ENCODE peak calls at places on chromosomes 4 and X, in four cellular contexts. N is IMR-90, C is K562, H is HepG2. S is an unnamed sample.

GRCh38 chr4:37767546-37767945 is 58.9 kb upstream of the PGM2 start:
- DNase-seq in C (no peak), H (peak), N (peak), S (no peak)

GRCh38 chr4:66562276-66562806 is 892.1 kb upstream of the EPHA5 start:
- DNase-seq in H (no peak), C (no peak), N (no peak), S (no peak)

GRCh38 chr4:17814140-17814539 is 3.4 kb downstream of the NCAPG start:
- DNase-seq in C (no peak), N (peak), H (no peak), S (no peak)

GRCh38 chr4:112060212-112060611 is 85.0 kb upstream of the FAM241A start:
- DNase-seq in N (peak), C (peak), H (peak), S (no peak)

GRCh38 chr4:180949825-180950224 is 1293.4 kb upstream of the TENM3 start:
- DNase-seq in H (no peak), N (no peak), C (no peak), S (no peak)

GRCh38 chrX:103404225-103405008 is 28.1 kb downstream of the BEX3 start:
- DNase-seq in C (peak), H (peak), N (peak), S (peak)

GRCh38 chr4:145234086-145234694 is 53.8 kb upstream of the OTUD4 start:
- DNase-seq in H (peak), C (peak), N (peak), S (peak)

GRCh38 chr4:158055668-158056067 is 117.2 kb downstream of the GASK1B start:
- DNase-seq in C (no peak), N (no peak), H (no peak), S (no peak)

GRCh38 chrX:48854898-48855297 is 19.5 kb upstream of the PCSK1N start:
- DNase-seq in H (peak), C (no peak), N (no peak), S (no peak)

GRCh38 chr4:7103031-7103598 is 35.3 kb upstream of the GRPEL1 start:
- DNase-seq in H (peak), N (peak), C (peak), S (peak)

GRCh38 chrX:134365923-134366322 is 94.0 kb upstream of the HPRT1 start:
- DNase-seq in N (no peak), H (no peak), C (peak), S (no peak)

GRCh38 chr4:53459548-53459947 is 82.1 kb downstream of the FIP1L1 start:
- DNase-seq in H (peak), C (no peak), N (peak), S (no peak)

GRCh38 chr4:91127891-91128290 is 1000.7 kb downstream of the CCSER1 start:
- DNase-seq in C (no peak), N (no peak), H (no peak), S (no peak)

GRCh38 chr4:162865102-162865501 is 301.6 kb downstream of the NAF1 start:
- DNase-seq in C (no peak), H (no peak), N (no peak), S (no peak)

GRCh38 chr4:102343964-102344519 is 1.2 kb downstream of the SLC39A8 start:
- DNase-seq in H (no peak), C (peak), N (peak), S (peak)

GRCh38 chr4:176778063-176778462 is 14.7 kb downstream of the VEGFC start:
- DNase-seq in C (no peak), H (no peak), N (peak), S (no peak)

GRCh38 chrX:100673397-100673953 is 29.5 kb downstream of the SRPX2 start:
- DNase-seq in H (no peak), N (peak), C (no peak), S (no peak)

GRCh38 chrX:119482497-119483480 is 14.5 kb downstream of the SLC25A5 start:
- DNase-seq in N (peak), C (peak), H (no peak), S (no peak)

GRCh38 chrX:49247916-49248811 is 12.9 kb downstream of the CCDC22 start:
- DNase-seq in N (no peak), C (no peak), H (no peak), S (no peak)

GRCh38 chr4:145902522-145902921 is 36.1 kb downstream of the ZNF827 start:
- DNase-seq in H (no peak), C (no peak), N (no peak), S (no peak)

GRCh38 chr4:89539374-89539773 is 231.8 kb upstream of the GPRIN3 start:
- DNase-seq in C (no peak), H (no peak), N (peak), S (no peak)

GRCh38 chr4:66604192-66604591 is 933.9 kb upstream of the EPHA5 start:
- DNase-seq in N (no peak), C (no peak), H (no peak), S (no peak)

GRCh38 chrX:132226169-132226568 is 6.9 kb upstream of the RAP2C start:
- DNase-seq in H (no peak), N (peak), C (no peak), S (no peak)

GRCh38 chr4:142883433-142883832 is 37.3 kb upstream of the INPP4B start:
- DNase-seq in C (no peak), N (peak), H (no peak), S (no peak)

GRCh38 chr4:173478884-173479283 is 51.1 kb downstream of the HAND2 start:
- DNase-seq in H (no peak), N (no peak), C (no peak), S (no peak)

GRCh38 chrX:44105228-44105913 is 132.2 kb upstream of the NDP start:
- DNase-seq in C (no peak), H (no peak), N (no peak), S (no peak)

GRCh38 chrX:87732133-87732532 is 214.5 kb downstream of the KLHL4 start:
- DNase-seq in N (no peak), H (no peak), C (no peak), S (no peak)

GRCh38 chr4:157895205-157895604 is 277.6 kb downstream of the GASK1B start:
- DNase-seq in H (no peak), N (no peak), C (no peak), S (no peak)

GRCh38 chr4:139560396-139561084 is 4.5 kb upstream of the SETD7 start:
- DNase-seq in H (no peak), N (no peak), C (no peak), S (no peak)

GRCh38 chrX:144809025-144809424 is 438.3 kb upstream of the SPANXN1 start:
- DNase-seq in H (no peak), C (no peak), N (no peak), S (no peak)

DNA sequence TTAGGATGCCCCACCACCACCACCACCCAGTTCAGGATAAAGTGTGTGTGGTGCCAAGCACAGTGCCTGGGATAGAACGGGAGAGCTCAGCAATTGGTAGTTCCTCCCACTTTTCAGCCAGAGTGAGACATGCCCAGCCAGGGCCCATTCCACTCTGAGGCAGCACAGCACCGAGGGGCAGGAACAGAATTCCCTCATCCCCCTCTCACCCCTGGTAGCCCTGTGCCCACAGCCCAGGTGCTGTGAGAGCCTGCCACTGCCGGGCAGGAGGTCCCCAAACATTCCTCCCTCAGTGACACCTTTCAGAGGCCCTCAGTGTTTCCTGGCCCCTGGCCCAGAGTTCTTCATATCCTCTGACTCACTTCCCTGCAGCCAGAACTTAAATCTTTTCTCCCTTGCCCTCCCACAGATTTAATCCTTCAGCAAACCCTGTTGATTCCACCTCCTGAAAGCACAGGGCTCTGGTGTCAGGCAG is 8.1 kb downstream of the RIPPLY1 start:
- DNase-seq in C (no peak), H (peak), N (peak), S (no peak)
- TF ChIP-seq CEBPB in C (no peak), H (no peak), N (no peak), S (no peak)

DNA sequence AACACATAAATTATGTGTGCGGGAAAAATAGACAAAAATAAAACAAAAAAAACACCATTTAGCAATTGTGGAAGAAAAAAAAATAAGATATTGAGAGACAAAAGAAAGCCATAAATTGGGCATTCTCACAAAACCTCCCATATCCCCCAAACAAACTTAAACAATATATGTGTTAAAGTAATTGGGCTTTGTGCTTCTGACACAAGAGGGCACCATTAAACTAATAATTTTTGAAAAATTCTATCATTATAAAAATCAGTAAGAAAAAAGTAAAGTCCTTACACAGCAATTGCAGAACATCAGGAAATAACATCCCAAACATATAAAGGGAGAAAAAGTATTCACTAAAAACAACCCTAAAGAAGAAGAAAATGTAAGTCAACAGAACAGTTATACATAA is 880.7 kb downstream of the TECRL start:
- DNase-seq in C (no peak), N (no peak), H (no peak), S (no peak)
- TF ChIP-seq CEBPB in C (no peak), N (no peak), H (no peak), S (no peak)

GRCh38 chr4:152728343-152728742 is 48.5 kb upstream of the TMEM154 start:
- DNase-seq in C (no peak), H (no peak), N (no peak), S (no peak)
- TF ChIP-seq CEBPB in C (no peak), H (no peak), N (no peak), S (no peak)

DNA sequence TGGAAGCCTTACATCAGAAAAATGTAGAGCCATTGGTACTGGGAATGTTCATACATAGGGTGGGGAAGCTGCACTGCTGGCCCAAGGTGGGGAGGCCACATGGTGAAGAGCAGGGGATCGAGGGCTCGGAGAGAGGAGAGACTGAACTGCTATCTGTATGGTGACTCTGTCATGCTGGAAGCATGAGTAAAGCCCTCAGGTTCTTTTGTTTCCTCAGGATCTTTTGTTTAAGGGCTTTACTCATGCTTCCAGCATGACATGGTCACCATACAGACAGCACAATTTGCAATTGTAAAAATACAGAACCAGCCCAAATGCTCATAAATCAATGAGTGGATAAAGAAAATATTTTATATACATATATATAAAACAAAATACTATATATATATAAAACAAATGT is 78.4 kb downstream of the KLF8 start:
- DNase-seq in H (no peak), C (no peak), N (no peak), S (no peak)
- TF ChIP-seq CEBPB in H (no peak), C (no peak), N (no peak), S (no peak)

DNA sequence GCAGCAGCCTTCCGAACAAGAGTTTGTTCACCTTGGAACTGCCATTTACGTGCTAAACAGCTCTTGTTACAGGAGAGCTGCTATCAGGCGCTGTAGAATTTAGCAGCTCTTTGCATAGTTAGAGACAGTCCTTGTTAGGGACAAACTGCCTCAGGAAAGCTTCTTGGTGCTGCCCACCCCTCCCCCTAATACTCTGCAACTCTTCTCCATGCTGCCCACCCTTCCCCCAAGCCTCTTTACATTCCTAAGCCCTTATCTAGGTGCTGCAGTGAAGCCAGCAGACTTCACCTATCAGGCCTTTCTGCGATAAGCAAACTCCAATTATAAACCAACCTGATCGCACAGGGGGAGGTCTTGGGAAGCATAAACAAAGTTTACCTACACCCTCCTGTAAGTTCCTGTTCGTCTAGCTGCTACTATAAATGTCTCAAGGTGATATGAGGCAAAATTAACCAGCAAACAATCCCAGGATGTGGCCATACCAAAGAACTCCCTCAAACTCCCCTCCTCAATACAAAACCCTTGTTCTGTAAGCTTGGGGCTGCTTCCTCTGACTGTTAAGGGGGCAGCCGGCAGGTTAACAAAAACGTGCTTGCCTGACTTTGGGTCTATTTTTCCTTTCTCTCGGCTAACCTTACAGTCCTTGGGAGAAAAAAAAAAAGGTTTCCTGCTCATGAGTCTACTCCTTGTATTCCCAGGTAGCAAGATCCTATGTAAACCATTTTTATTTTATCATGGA is 74.0 kb upstream of the GC start:
- DNase-seq in N (no peak), H (no peak), C (peak), S (no peak)
- TF ChIP-seq CEBPB in N (no peak), H (no peak), C (peak), S (no peak)

GRCh38 chr4:80183196-80184052 is 13.9 kb upstream of the PRDM8 start:
- DNase-seq in C (no peak), H (no peak), N (no peak), S (no peak)
- TF ChIP-seq CEBPB in C (no peak), H (no peak), N (no peak), S (no peak)

GRCh38 chr4:77240469-77241066 is 83.6 kb downstream of the CCNG2 start:
- DNase-seq in N (peak), C (peak), H (peak), S (no peak)
- TF ChIP-seq CEBPB in N (no peak), C (no peak), H (no peak), S (no peak)

GRCh38 chrX:123408856-123409737 is 225.0 kb downstream of the GRIA3 start:
- DNase-seq in H (no peak), C (no peak), N (no peak), S (peak)
- TF ChIP-seq CEBPB in H (no peak), C (no peak), N (no peak), S (no peak)

GRCh38 chr4:26003072-26003471 is 89.1 kb downstream of the SMIM20 start:
- DNase-seq in H (no peak), N (no peak), C (no peak), S (no peak)
- TF ChIP-seq CEBPB in H (no peak), N (no peak), C (no peak), S (no peak)